ENCODE peak calls at places on chromosome 12, in six cellular contexts. One of them, this sample, is unnamed.
A peak's percentile ranks its signal among the peaks of the same experiment; 100 is the strongest.

GRCh38 chr12:121132601-121133481 is at the start of gene P2RX7:
- DNase-seq in foreskin fibroblast: peak; percentile 65
- DNase-seq in CD8-positive, alpha-beta memory T cell: peak; percentile 54
- DNase-seq in transverse colon: peak; percentile 82
- DNase-seq in ovary: peak; percentile 72
- DNase-seq in putamen: peak; percentile 99
- DNase-seq in this sample: peak; percentile 82

GRCh38 chr12:27190761-27191160 is 53.3 kb upstream of the STK38L start:
- DNase-seq in putamen: no peak
- DNase-seq in ovary: no peak
- DNase-seq in foreskin fibroblast: no peak
- DNase-seq in CD8-positive, alpha-beta memory T cell: no peak
- DNase-seq in transverse colon: no peak
- DNase-seq in this sample: no peak

GRCh38 chr12:120150919-120151525 is 34.5 kb upstream of the RAB35 start:
- DNase-seq in transverse colon: no peak
- DNase-seq in putamen: no peak
- DNase-seq in CD8-positive, alpha-beta memory T cell: no peak
- DNase-seq in foreskin fibroblast: no peak
- DNase-seq in ovary: no peak
- DNase-seq in this sample: no peak

GRCh38 chr12:7219599-7220243 is 30.2 kb downstream of the PEX5 start:
- DNase-seq in CD8-positive, alpha-beta memory T cell: peak; percentile 79
- DNase-seq in foreskin fibroblast: peak; percentile 56
- DNase-seq in putamen: peak; percentile 62
- DNase-seq in transverse colon: peak; percentile 75
- DNase-seq in ovary: peak; percentile 20
- DNase-seq in this sample: peak; percentile 43

GRCh38 chr12:58564721-58565120 is 355.6 kb downstream of the LRIG3 start:
- DNase-seq in foreskin fibroblast: no peak
- DNase-seq in putamen: no peak
- DNase-seq in transverse colon: no peak
- DNase-seq in CD8-positive, alpha-beta memory T cell: no peak
- DNase-seq in ovary: no peak
- DNase-seq in this sample: no peak

GRCh38 chr12:99054601-99055128 is 409.6 kb downstream of the APAF1 start:
- DNase-seq in foreskin fibroblast: no peak
- DNase-seq in putamen: no peak
- DNase-seq in transverse colon: no peak
- DNase-seq in ovary: no peak
- DNase-seq in CD8-positive, alpha-beta memory T cell: no peak
- DNase-seq in this sample: no peak

GRCh38 chr12:2415568-2415944 is 362.8 kb downstream of the CACNA1C start:
- DNase-seq in transverse colon: no peak
- DNase-seq in putamen: no peak
- DNase-seq in ovary: no peak
- DNase-seq in CD8-positive, alpha-beta memory T cell: no peak
- DNase-seq in foreskin fibroblast: no peak
- DNase-seq in this sample: no peak

GRCh38 chr12:27337376-27337775 is 4.7 kb downstream of the BMAL2 start:
- DNase-seq in putamen: no peak
- DNase-seq in transverse colon: no peak
- DNase-seq in foreskin fibroblast: no peak
- DNase-seq in ovary: no peak
- DNase-seq in CD8-positive, alpha-beta memory T cell: no peak
- DNase-seq in this sample: no peak

GRCh38 chr12:53031616-53032015 is 18.2 kb upstream of the TNS2 start:
- DNase-seq in ovary: no peak
- DNase-seq in CD8-positive, alpha-beta memory T cell: no peak
- DNase-seq in putamen: no peak
- DNase-seq in transverse colon: no peak
- DNase-seq in foreskin fibroblast: no peak
- DNase-seq in this sample: no peak

GRCh38 chr12:58349161-58349560 is 407.8 kb downstream of the ATP23 start:
- DNase-seq in foreskin fibroblast: no peak
- DNase-seq in putamen: no peak
- DNase-seq in transverse colon: no peak
- DNase-seq in ovary: no peak
- DNase-seq in CD8-positive, alpha-beta memory T cell: no peak
- DNase-seq in this sample: no peak

GRCh38 chr12:106178582-106178981 is 39.8 kb upstream of the NUAK1 start:
- DNase-seq in transverse colon: no peak
- DNase-seq in putamen: no peak
- DNase-seq in ovary: no peak
- DNase-seq in foreskin fibroblast: no peak
- DNase-seq in CD8-positive, alpha-beta memory T cell: no peak
- DNase-seq in this sample: no peak

GRCh38 chr12:44076892-44077291 is 241.0 kb downstream of the TMEM117 start:
- DNase-seq in CD8-positive, alpha-beta memory T cell: no peak
- DNase-seq in ovary: no peak
- DNase-seq in foreskin fibroblast: no peak
- DNase-seq in transverse colon: no peak
- DNase-seq in putamen: no peak
- DNase-seq in this sample: no peak

GRCh38 chr12:8912910-8913309 is 1.4 kb upstream of the PHC1 start:
- DNase-seq in putamen: no peak
- DNase-seq in foreskin fibroblast: no peak
- DNase-seq in ovary: no peak
- DNase-seq in CD8-positive, alpha-beta memory T cell: no peak
- DNase-seq in transverse colon: no peak
- DNase-seq in this sample: no peak

GRCh38 chr12:124381454-124382207 is 86.7 kb downstream of the RFLNA start:
- DNase-seq in foreskin fibroblast: no peak
- DNase-seq in CD8-positive, alpha-beta memory T cell: no peak
- DNase-seq in transverse colon: peak; percentile 90
- DNase-seq in ovary: peak; percentile 92
- DNase-seq in putamen: peak; percentile 83
- DNase-seq in this sample: no peak

GRCh38 chr12:123139926-123140674 is 10.8 kb downstream of the PITPNM2 start:
- DNase-seq in putamen: no peak
- DNase-seq in CD8-positive, alpha-beta memory T cell: no peak
- DNase-seq in transverse colon: peak; percentile 57
- DNase-seq in foreskin fibroblast: peak; percentile 34
- DNase-seq in ovary: peak; percentile 70
- DNase-seq in this sample: no peak

GRCh38 chr12:100718212-100718611 is 76.4 kb upstream of the ANO4 start:
- DNase-seq in putamen: no peak
- DNase-seq in CD8-positive, alpha-beta memory T cell: no peak
- DNase-seq in transverse colon: no peak
- DNase-seq in ovary: no peak
- DNase-seq in foreskin fibroblast: peak; percentile 37
- DNase-seq in this sample: no peak

GRCh38 chr12:105469701-105470100 is 139.2 kb downstream of the C12orf75 start:
- DNase-seq in CD8-positive, alpha-beta memory T cell: no peak
- DNase-seq in foreskin fibroblast: no peak
- DNase-seq in putamen: no peak
- DNase-seq in ovary: no peak
- DNase-seq in transverse colon: no peak
- DNase-seq in this sample: no peak

GRCh38 chr12:96578526-96579125 is 89.2 kb downstream of the CFAP54 start:
- DNase-seq in ovary: no peak
- DNase-seq in putamen: peak; percentile 25
- DNase-seq in CD8-positive, alpha-beta memory T cell: no peak
- DNase-seq in foreskin fibroblast: peak; percentile 16
- DNase-seq in transverse colon: no peak
- DNase-seq in this sample: peak; percentile 86

GRCh38 chr12:117028254-117028653 is 71.0 kb downstream of the TESC start:
- DNase-seq in foreskin fibroblast: no peak
- DNase-seq in putamen: no peak
- DNase-seq in transverse colon: no peak
- DNase-seq in ovary: no peak
- DNase-seq in CD8-positive, alpha-beta memory T cell: no peak
- DNase-seq in this sample: no peak

GRCh38 chr12:95633049-95633545 is 81.8 kb upstream of the USP44 start:
- DNase-seq in CD8-positive, alpha-beta memory T cell: no peak
- DNase-seq in transverse colon: peak; percentile 81
- DNase-seq in foreskin fibroblast: peak; percentile 89
- DNase-seq in ovary: no peak
- DNase-seq in putamen: no peak
- DNase-seq in this sample: no peak

GRCh38 chr12:124359671-124360581 is 65.0 kb downstream of the RFLNA start:
- DNase-seq in putamen: peak; percentile 63
- DNase-seq in ovary: peak; percentile 89
- DNase-seq in transverse colon: peak; percentile 78
- DNase-seq in CD8-positive, alpha-beta memory T cell: no peak
- DNase-seq in foreskin fibroblast: no peak
- DNase-seq in this sample: no peak